ENCODE peak calls at places on chromosomes 2 and 18, in nine cellular contexts. One of them, this sample, is unnamed.

GRCh38 chr2:67039058-67039457 is 358.1 kb upstream of the ETAA1 start:
- DNase-seq in SW 1271: no peak
- DNase-seq in left colon: no peak
- DNase-seq in bronchial epithelial cell: no peak
- DNase-seq in astrocyte of the cerebellum: no peak
- DNase-seq in activated CD8-positive, alpha-beta memory T cell treated with anti-CD3 and anti-CD28 coated beads for 24 hours: no peak
- DNase-seq in foreskin keratinocyte: no peak
- DNase-seq in left ventricle myocardium inferior: no peak
- DNase-seq in upper lobe of right lung: no peak
- DNase-seq in this sample: no peak

GRCh38 chr2:25339791-25340339 is 1.9 kb downstream of the DNMT3A start:
- DNase-seq in SW 1271: no peak
- DNase-seq in left colon: peak
- DNase-seq in bronchial epithelial cell: no peak
- DNase-seq in astrocyte of the cerebellum: no peak
- DNase-seq in activated CD8-positive, alpha-beta memory T cell treated with anti-CD3 and anti-CD28 coated beads for 24 hours: no peak
- DNase-seq in foreskin keratinocyte: no peak
- DNase-seq in left ventricle myocardium inferior: peak
- DNase-seq in upper lobe of right lung: no peak
- DNase-seq in this sample: no peak

GRCh38 chr2:139378373-139378772 is 598.2 kb upstream of the NXPH2 start:
- DNase-seq in SW 1271: no peak
- DNase-seq in left colon: no peak
- DNase-seq in bronchial epithelial cell: no peak
- DNase-seq in astrocyte of the cerebellum: no peak
- DNase-seq in activated CD8-positive, alpha-beta memory T cell treated with anti-CD3 and anti-CD28 coated beads for 24 hours: no peak
- DNase-seq in foreskin keratinocyte: no peak
- DNase-seq in left ventricle myocardium inferior: no peak
- DNase-seq in upper lobe of right lung: no peak
- DNase-seq in this sample: no peak

GRCh38 chr2:208046686-208047085 is 21.4 kb upstream of the PLEKHM3 start:
- DNase-seq in SW 1271: no peak
- DNase-seq in left colon: no peak
- DNase-seq in bronchial epithelial cell: peak
- DNase-seq in astrocyte of the cerebellum: no peak
- DNase-seq in activated CD8-positive, alpha-beta memory T cell treated with anti-CD3 and anti-CD28 coated beads for 24 hours: no peak
- DNase-seq in foreskin keratinocyte: peak
- DNase-seq in left ventricle myocardium inferior: no peak
- DNase-seq in upper lobe of right lung: no peak
- DNase-seq in this sample: no peak

GRCh38 chr2:169065864-169066507 is 3.4 kb upstream of the DHRS9 start:
- DNase-seq in SW 1271: no peak
- DNase-seq in left colon: no peak
- DNase-seq in bronchial epithelial cell: no peak
- DNase-seq in astrocyte of the cerebellum: no peak
- DNase-seq in activated CD8-positive, alpha-beta memory T cell treated with anti-CD3 and anti-CD28 coated beads for 24 hours: no peak
- DNase-seq in foreskin keratinocyte: no peak
- DNase-seq in left ventricle myocardium inferior: no peak
- DNase-seq in upper lobe of right lung: no peak
- DNase-seq in this sample: no peak

GRCh38 chr2:96923810-96924774 is 54.2 kb upstream of the SEMA4C start:
- DNase-seq in SW 1271: no peak
- DNase-seq in left colon: no peak
- DNase-seq in bronchial epithelial cell: no peak
- DNase-seq in astrocyte of the cerebellum: no peak
- DNase-seq in activated CD8-positive, alpha-beta memory T cell treated with anti-CD3 and anti-CD28 coated beads for 24 hours: peak
- DNase-seq in foreskin keratinocyte: no peak
- DNase-seq in left ventricle myocardium inferior: no peak
- DNase-seq in upper lobe of right lung: no peak
- DNase-seq in this sample: no peak

GRCh38 chr18:30889582-30890301 is 152.8 kb downstream of the DSC3 start:
- DNase-seq in SW 1271: no peak
- DNase-seq in left colon: no peak
- DNase-seq in bronchial epithelial cell: peak
- DNase-seq in astrocyte of the cerebellum: peak
- DNase-seq in activated CD8-positive, alpha-beta memory T cell treated with anti-CD3 and anti-CD28 coated beads for 24 hours: no peak
- DNase-seq in foreskin keratinocyte: no peak
- DNase-seq in left ventricle myocardium inferior: no peak
- DNase-seq in upper lobe of right lung: no peak
- DNase-seq in this sample: no peak

GRCh38 chr2:232927041-232927792 is 57.2 kb downstream of the SNORC start:
- DNase-seq in SW 1271: no peak
- DNase-seq in left colon: no peak
- DNase-seq in bronchial epithelial cell: no peak
- DNase-seq in astrocyte of the cerebellum: no peak
- DNase-seq in activated CD8-positive, alpha-beta memory T cell treated with anti-CD3 and anti-CD28 coated beads for 24 hours: no peak
- DNase-seq in foreskin keratinocyte: no peak
- DNase-seq in left ventricle myocardium inferior: no peak
- DNase-seq in upper lobe of right lung: no peak
- DNase-seq in this sample: peak

GRCh38 chr2:232624554-232624842 is 8.9 kb upstream of the EFHD1 start:
- DNase-seq in SW 1271: no peak
- DNase-seq in left colon: no peak
- DNase-seq in bronchial epithelial cell: peak
- DNase-seq in astrocyte of the cerebellum: no peak
- DNase-seq in activated CD8-positive, alpha-beta memory T cell treated with anti-CD3 and anti-CD28 coated beads for 24 hours: no peak
- DNase-seq in foreskin keratinocyte: no peak
- DNase-seq in left ventricle myocardium inferior: no peak
- DNase-seq in upper lobe of right lung: no peak
- DNase-seq in this sample: no peak

GRCh38 chr18:76145968-76146367 is 349.1 kb downstream of the ZNF516 start:
- DNase-seq in SW 1271: no peak
- DNase-seq in left colon: no peak
- DNase-seq in bronchial epithelial cell: no peak
- DNase-seq in astrocyte of the cerebellum: no peak
- DNase-seq in activated CD8-positive, alpha-beta memory T cell treated with anti-CD3 and anti-CD28 coated beads for 24 hours: no peak
- DNase-seq in foreskin keratinocyte: no peak
- DNase-seq in left ventricle myocardium inferior: no peak
- DNase-seq in upper lobe of right lung: no peak
- DNase-seq in this sample: no peak

GRCh38 chr18:72869786-72870185 is 2.0 kb upstream of the NETO1 start:
- DNase-seq in SW 1271: no peak
- DNase-seq in left colon: no peak
- DNase-seq in bronchial epithelial cell: no peak
- DNase-seq in astrocyte of the cerebellum: no peak
- DNase-seq in activated CD8-positive, alpha-beta memory T cell treated with anti-CD3 and anti-CD28 coated beads for 24 hours: no peak
- DNase-seq in foreskin keratinocyte: no peak
- DNase-seq in left ventricle myocardium inferior: no peak
- DNase-seq in upper lobe of right lung: no peak
- DNase-seq in this sample: no peak

GRCh38 chr2:25043241-25043867 is 1.5 kb downstream of the EFR3B start:
- DNase-seq in SW 1271: no peak
- DNase-seq in left colon: no peak
- DNase-seq in bronchial epithelial cell: peak
- DNase-seq in astrocyte of the cerebellum: peak
- DNase-seq in activated CD8-positive, alpha-beta memory T cell treated with anti-CD3 and anti-CD28 coated beads for 24 hours: peak
- DNase-seq in foreskin keratinocyte: no peak
- DNase-seq in left ventricle myocardium inferior: no peak
- DNase-seq in upper lobe of right lung: no peak
- DNase-seq in this sample: no peak

GRCh38 chr18:519019-519879 is 18.7 kb upstream of the COLEC12 start:
- DNase-seq in SW 1271: no peak
- DNase-seq in left colon: peak
- DNase-seq in bronchial epithelial cell: no peak
- DNase-seq in astrocyte of the cerebellum: no peak
- DNase-seq in activated CD8-positive, alpha-beta memory T cell treated with anti-CD3 and anti-CD28 coated beads for 24 hours: no peak
- DNase-seq in foreskin keratinocyte: no peak
- DNase-seq in left ventricle myocardium inferior: peak
- DNase-seq in upper lobe of right lung: no peak
- DNase-seq in this sample: peak

This sample was measured in left cardiac atrium.